ENCODE peak calls at places on chromosomes 2 and 18, in four cellular contexts. One of them, this sample, is unnamed.
A peak's percentile ranks its signal among the peaks of the same experiment; 100 is the strongest.

GRCh38 chr2:239380831-239381708 is 19.8 kb downstream of the HDAC4 start:
- DNase-seq in CD4-positive, CD25-positive, alpha-beta regulatory T cell: peak; percentile 87
- DNase-seq in fibroblast of lung: no peak
- DNase-seq in AG09309: no peak
- DNase-seq in this sample: peak; percentile 51

GRCh38 chr18:54261894-54262293 is 7.4 kb upstream of the POLI start:
- DNase-seq in CD4-positive, CD25-positive, alpha-beta regulatory T cell: peak; percentile 65
- DNase-seq in fibroblast of lung: no peak
- DNase-seq in AG09309: no peak
- DNase-seq in this sample: no peak

GRCh38 chr18:59623456-59624383 is 73.5 kb downstream of the CCBE1 start:
- DNase-seq in CD4-positive, CD25-positive, alpha-beta regulatory T cell: no peak
- DNase-seq in fibroblast of lung: peak; percentile 73
- DNase-seq in AG09309: no peak
- DNase-seq in this sample: no peak

GRCh38 chr18:73199151-73199550 is 331.4 kb upstream of the NETO1 start:
- DNase-seq in CD4-positive, CD25-positive, alpha-beta regulatory T cell: no peak
- DNase-seq in fibroblast of lung: peak; percentile 4
- DNase-seq in AG09309: peak; percentile 37
- DNase-seq in this sample: no peak

GRCh38 chr2:27001851-27002369 is 30.9 kb upstream of the TMEM214 start:
- DNase-seq in CD4-positive, CD25-positive, alpha-beta regulatory T cell: no peak
- DNase-seq in fibroblast of lung: no peak
- DNase-seq in AG09309: no peak
- DNase-seq in this sample: no peak

GRCh38 chr2:47198985-47199451 is 43.9 kb upstream of the STPG4 start:
- DNase-seq in CD4-positive, CD25-positive, alpha-beta regulatory T cell: no peak
- DNase-seq in fibroblast of lung: peak; percentile 96
- DNase-seq in AG09309: peak; percentile 99
- DNase-seq in this sample: no peak

GRCh38 chr2:33021542-33022259 is 74.9 kb downstream of the LTBP1 start:
- DNase-seq in CD4-positive, CD25-positive, alpha-beta regulatory T cell: no peak
- DNase-seq in fibroblast of lung: peak; percentile 86
- DNase-seq in AG09309: no peak
- DNase-seq in this sample: no peak

GRCh38 chr18:62396381-62396780 is 71.3 kb downstream of the TNFRSF11A start:
- DNase-seq in CD4-positive, CD25-positive, alpha-beta regulatory T cell: peak; percentile 68
- DNase-seq in fibroblast of lung: no peak
- DNase-seq in AG09309: no peak
- DNase-seq in this sample: no peak

GRCh38 chr18:25350561-25351201 is 1.3 kb downstream of the ZNF521 start:
- DNase-seq in CD4-positive, CD25-positive, alpha-beta regulatory T cell: peak; percentile 2
- DNase-seq in fibroblast of lung: peak; percentile 61
- DNase-seq in AG09309: no peak
- DNase-seq in this sample: no peak

GRCh38 chr2:16933355-16933754 is 267.7 kb upstream of the CYRIA start:
- DNase-seq in CD4-positive, CD25-positive, alpha-beta regulatory T cell: no peak
- DNase-seq in fibroblast of lung: no peak
- DNase-seq in AG09309: no peak
- DNase-seq in this sample: no peak

GRCh38 chr2:227370791-227371312 is 8.3 kb downstream of the TM4SF20 start:
- DNase-seq in CD4-positive, CD25-positive, alpha-beta regulatory T cell: no peak
- DNase-seq in fibroblast of lung: peak; percentile 52
- DNase-seq in AG09309: peak; percentile 70
- DNase-seq in this sample: no peak

GRCh38 chr2:98086491-98087446 is at the start of gene VWA3B:
- DNase-seq in CD4-positive, CD25-positive, alpha-beta regulatory T cell: peak; percentile 39
- DNase-seq in fibroblast of lung: peak; percentile 36
- DNase-seq in AG09309: no peak
- DNase-seq in this sample: no peak

GRCh38 chr18:24248359-24248758 is 109.5 kb downstream of the CABYR start:
- DNase-seq in CD4-positive, CD25-positive, alpha-beta regulatory T cell: no peak
- DNase-seq in fibroblast of lung: no peak
- DNase-seq in AG09309: no peak
- DNase-seq in this sample: no peak

GRCh38 chr2:55010149-55010591 is 40.1 kb downstream of the RTN4 start:
- DNase-seq in CD4-positive, CD25-positive, alpha-beta regulatory T cell: peak; percentile 82
- DNase-seq in fibroblast of lung: peak; percentile 59
- DNase-seq in AG09309: peak; percentile 11
- DNase-seq in this sample: peak; percentile 26

GRCh38 chr2:24831736-24832421 is 38.7 kb downstream of the CENPO start:
- DNase-seq in CD4-positive, CD25-positive, alpha-beta regulatory T cell: no peak
- DNase-seq in fibroblast of lung: no peak
- DNase-seq in AG09309: no peak
- DNase-seq in this sample: no peak

GRCh38 chr2:109259671-109260070 is 130.7 kb downstream of the SH3RF3 start:
- DNase-seq in CD4-positive, CD25-positive, alpha-beta regulatory T cell: no peak
- DNase-seq in fibroblast of lung: no peak
- DNase-seq in AG09309: no peak
- DNase-seq in this sample: no peak

DNA sequence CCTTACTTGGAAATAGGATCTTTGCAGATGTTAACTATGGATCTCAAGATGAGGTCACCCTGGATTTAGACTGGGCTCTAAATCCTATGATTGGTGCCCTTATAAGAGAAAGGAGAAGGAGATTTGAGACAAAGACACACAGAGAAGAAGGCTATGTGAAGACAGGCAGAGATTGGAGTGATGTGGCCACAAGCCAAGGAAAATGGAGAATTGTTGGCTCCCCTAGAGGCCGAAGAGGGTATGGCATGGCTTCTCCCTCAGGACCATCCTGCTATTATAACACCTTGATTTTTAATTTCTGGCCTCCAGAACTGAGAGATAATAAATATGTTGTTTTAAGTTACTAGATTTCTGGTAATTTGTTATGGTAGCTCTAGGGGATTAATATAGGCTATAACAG is 7.6 kb downstream of the CYBRD1 start:
- DNase-seq in CD4-positive, CD25-positive, alpha-beta regulatory T cell: peak; percentile 17
- DNase-seq in fibroblast of lung: no peak
- DNase-seq in AG09309: no peak
- DNase-seq in this sample: no peak
- H3K4me3 ChIP-seq in CD4-positive, CD25-positive, alpha-beta regulatory T cell: no peak overlapping the region
- H3K4me3 ChIP-seq in fibroblast of lung: no peak overlapping the region
- H3K4me3 ChIP-seq in AG09309: no peak overlapping the region
- H3K4me3 ChIP-seq in this sample: no peak overlapping the region

GRCh38 chr2:30148850-30149249 is 2.0 kb downstream of the YPEL5 start:
- DNase-seq in CD4-positive, CD25-positive, alpha-beta regulatory T cell: no peak
- DNase-seq in fibroblast of lung: no peak
- DNase-seq in AG09309: no peak
- DNase-seq in this sample: no peak

GRCh38 chr2:30150786-30151185 is 4.0 kb downstream of the YPEL5 start:
- DNase-seq in CD4-positive, CD25-positive, alpha-beta regulatory T cell: no peak
- DNase-seq in fibroblast of lung: no peak
- DNase-seq in AG09309: no peak
- DNase-seq in this sample: no peak

GRCh38 chr2:30149976-30150375 is 3.2 kb downstream of the YPEL5 start:
- DNase-seq in CD4-positive, CD25-positive, alpha-beta regulatory T cell: peak; percentile 23
- DNase-seq in fibroblast of lung: no peak
- DNase-seq in AG09309: no peak
- DNase-seq in this sample: no peak

GRCh38 chr2:30147715-30148611 is 1.2 kb downstream of the YPEL5 start:
- DNase-seq in CD4-positive, CD25-positive, alpha-beta regulatory T cell: peak; percentile 85
- DNase-seq in fibroblast of lung: peak; percentile 58
- DNase-seq in AG09309: no peak
- DNase-seq in this sample: peak; percentile 76

GRCh38 chr2:30149513-30149912 is 2.7 kb downstream of the YPEL5 start:
- DNase-seq in CD4-positive, CD25-positive, alpha-beta regulatory T cell: no peak
- DNase-seq in fibroblast of lung: no peak
- DNase-seq in AG09309: no peak
- DNase-seq in this sample: no peak
- H3K4me3 ChIP-seq in CD4-positive, CD25-positive, alpha-beta regulatory T cell: peak overlapping the region; percentile 97
- H3K4me3 ChIP-seq in fibroblast of lung: no peak overlapping the region
- H3K4me3 ChIP-seq in AG09309: no peak overlapping the region
- H3K4me3 ChIP-seq in this sample: no peak overlapping the region

GRCh38 chr2:230330725-230331124 is 3.7 kb downstream of the SP140L start:
- DNase-seq in CD4-positive, CD25-positive, alpha-beta regulatory T cell: no peak
- DNase-seq in fibroblast of lung: peak; percentile 39
- DNase-seq in AG09309: no peak
- DNase-seq in this sample: no peak
- H3K4me3 ChIP-seq in CD4-positive, CD25-positive, alpha-beta regulatory T cell: peak overlapping the region; percentile 98
- H3K4me3 ChIP-seq in fibroblast of lung: no peak overlapping the region
- H3K4me3 ChIP-seq in AG09309: no peak overlapping the region
- H3K4me3 ChIP-seq in this sample: no peak overlapping the region

GRCh38 chr2:170814551-170815245 is 2.0 kb upstream of the GAD1 start:
- DNase-seq in CD4-positive, CD25-positive, alpha-beta regulatory T cell: no peak
- DNase-seq in fibroblast of lung: no peak
- DNase-seq in AG09309: no peak
- DNase-seq in this sample: no peak

GRCh38 chr2:170813611-170814550 is 2.8 kb upstream of the GAD1 start:
- DNase-seq in CD4-positive, CD25-positive, alpha-beta regulatory T cell: no peak
- DNase-seq in fibroblast of lung: peak; percentile 65
- DNase-seq in AG09309: no peak
- DNase-seq in this sample: no peak

GRCh38 chr2:170815311-170815710 is 1.4 kb upstream of the GAD1 start:
- DNase-seq in CD4-positive, CD25-positive, alpha-beta regulatory T cell: no peak
- DNase-seq in fibroblast of lung: no peak
- DNase-seq in AG09309: no peak
- DNase-seq in this sample: no peak

GRCh38 chr2:170815746-170816498 is 765 bp upstream of the GAD1 start:
- DNase-seq in CD4-positive, CD25-positive, alpha-beta regulatory T cell: peak; percentile 61
- DNase-seq in fibroblast of lung: peak; percentile 48
- DNase-seq in AG09309: no peak
- DNase-seq in this sample: peak; percentile 39

DNA sequence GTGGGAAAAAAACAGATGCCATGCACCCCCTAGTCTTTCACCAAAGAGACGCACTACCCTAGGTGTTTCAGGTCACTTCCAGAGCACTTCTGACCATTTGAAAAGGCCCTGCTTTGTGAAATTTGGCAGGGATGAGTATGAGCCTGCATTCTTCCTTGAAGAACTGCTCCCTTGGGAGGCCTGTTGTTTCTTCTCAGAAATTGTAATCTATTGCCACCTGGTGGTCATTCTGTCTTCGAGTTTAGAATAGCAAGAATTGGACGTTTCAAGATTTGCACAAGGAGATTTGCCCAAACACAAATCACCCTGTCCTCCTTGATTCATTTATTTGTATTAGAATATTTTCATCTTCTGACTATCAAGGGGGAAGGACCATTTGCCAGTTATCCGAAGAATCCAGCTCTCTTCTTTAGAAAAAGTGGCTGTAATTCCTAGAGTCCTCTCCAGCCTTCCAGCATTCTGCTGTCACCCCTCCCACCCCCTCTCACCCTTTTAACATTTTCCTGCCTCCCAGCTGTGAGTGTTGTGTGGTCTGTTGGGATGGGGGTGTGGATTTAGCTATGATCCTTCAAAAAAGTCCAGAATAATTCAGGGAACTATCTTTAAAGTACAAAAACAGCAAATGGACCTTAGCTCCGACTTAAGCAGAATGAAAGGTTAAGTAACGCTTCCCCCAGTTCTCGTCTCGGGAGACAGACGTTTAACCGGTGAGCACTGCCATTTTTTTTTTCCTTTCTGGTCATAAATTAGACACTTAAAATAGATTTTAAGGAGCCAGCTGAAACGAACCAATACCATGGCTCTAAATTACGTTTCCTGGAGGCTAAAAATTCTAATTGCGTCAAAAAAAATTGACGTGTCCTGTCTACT is 3.7 kb upstream of the GAD1 start:
- DNase-seq in CD4-positive, CD25-positive, alpha-beta regulatory T cell: peak; percentile 70
- DNase-seq in fibroblast of lung: peak; percentile 93
- DNase-seq in AG09309: peak; percentile 83
- DNase-seq in this sample: no peak
- H3K4me3 ChIP-seq in CD4-positive, CD25-positive, alpha-beta regulatory T cell: no peak overlapping the region
- H3K4me3 ChIP-seq in fibroblast of lung: no peak overlapping the region
- H3K4me3 ChIP-seq in AG09309: no peak overlapping the region
- H3K4me3 ChIP-seq in this sample: no peak overlapping the region

GRCh38 chr2:236177967-236178909 is 10.1 kb upstream of the GBX2 start:
- DNase-seq in CD4-positive, CD25-positive, alpha-beta regulatory T cell: no peak
- DNase-seq in fibroblast of lung: peak; percentile 47
- DNase-seq in AG09309: no peak
- DNase-seq in this sample: no peak
- H3K4me3 ChIP-seq in CD4-positive, CD25-positive, alpha-beta regulatory T cell: no peak overlapping the region
- H3K4me3 ChIP-seq in fibroblast of lung: peak overlapping the region; percentile 58
- H3K4me3 ChIP-seq in AG09309: peak overlapping the region; percentile 53
- H3K4me3 ChIP-seq in this sample: peak overlapping the region; percentile 33

GRCh38 chr2:216532562-216532961 is 33.9 kb downstream of the RPL37A start:
- DNase-seq in CD4-positive, CD25-positive, alpha-beta regulatory T cell: no peak
- DNase-seq in fibroblast of lung: no peak
- DNase-seq in AG09309: no peak
- DNase-seq in this sample: no peak
- H3K4me3 ChIP-seq in CD4-positive, CD25-positive, alpha-beta regulatory T cell: no peak overlapping the region
- H3K4me3 ChIP-seq in fibroblast of lung: no peak overlapping the region
- H3K4me3 ChIP-seq in AG09309: no peak overlapping the region
- H3K4me3 ChIP-seq in this sample: no peak overlapping the region

DNA sequence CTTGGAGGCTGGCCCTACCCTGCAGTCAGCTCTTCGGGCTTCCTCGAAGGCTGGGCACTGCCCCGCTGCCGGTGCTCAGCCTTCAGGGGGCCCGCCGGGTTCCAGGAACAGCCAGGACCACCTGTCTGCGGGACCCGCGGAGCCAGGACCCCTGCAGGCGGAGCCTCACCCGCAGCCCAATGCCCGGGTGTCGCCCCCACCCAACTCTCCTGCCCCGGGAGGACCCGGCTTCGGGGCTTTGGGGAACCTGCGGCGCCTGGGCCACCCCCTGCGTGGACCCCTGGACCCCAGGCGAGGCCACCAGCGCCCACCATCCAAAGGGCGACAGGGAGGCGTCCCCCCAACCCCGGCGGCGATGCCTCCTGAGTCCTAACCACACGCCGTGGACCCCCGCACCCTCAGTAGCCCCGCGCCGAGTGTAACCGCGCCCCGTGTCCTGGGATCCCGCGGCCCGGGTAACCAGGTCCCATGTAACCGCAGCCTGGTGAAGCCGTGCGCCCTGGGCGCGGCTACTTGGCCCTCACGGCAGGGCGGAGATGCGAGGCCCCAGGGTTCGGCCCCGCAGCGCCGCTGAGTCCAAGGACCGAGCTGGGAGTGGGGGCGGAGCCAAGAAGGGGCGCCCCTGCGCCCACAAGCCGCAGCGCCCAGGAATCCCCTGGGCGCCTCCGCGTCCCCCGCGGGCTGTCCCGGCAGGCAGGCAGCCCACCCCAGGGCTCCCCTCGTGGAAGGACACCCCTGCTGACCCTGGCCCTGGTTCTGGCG is 11.0 kb upstream of the UBE2F start:
- DNase-seq in CD4-positive, CD25-positive, alpha-beta regulatory T cell: no peak
- DNase-seq in fibroblast of lung: no peak
- DNase-seq in AG09309: no peak
- DNase-seq in this sample: no peak
- H3K4me3 ChIP-seq in CD4-positive, CD25-positive, alpha-beta regulatory T cell: no peak overlapping the region
- H3K4me3 ChIP-seq in fibroblast of lung: no peak overlapping the region
- H3K4me3 ChIP-seq in AG09309: peak overlapping the region; percentile 16
- H3K4me3 ChIP-seq in this sample: no peak overlapping the region